ENCODE peak calls at places on chromosomes 12 and 14, in six cellular contexts. L, H, J, A, Q and C are unnamed samples.

GRCh38 chr12:95440401-95440800 is 33.6 kb upstream of the METAP2 start:
- DNase-seq in L (no peak), J (no peak), Q (no peak), A (no peak), H (no peak), C (no peak)

GRCh38 chr14:24312736-24313507 is 1.6 kb downstream of the LTB4R start:
- DNase-seq in L (no peak), J (no peak), H (no peak), Q (no peak), A (no peak), C (no peak)

GRCh38 chr12:89160716-89161123 is 191.6 kb downstream of the DUSP6 start:
- DNase-seq in Q (no peak), H (no peak), A (peak; percentile 8), L (peak; percentile 40), J (no peak), C (peak; percentile 88)

GRCh38 chr14:71242237-71242748 is 335.0 kb downstream of the PCNX1 start:
- DNase-seq in Q (no peak), L (no peak), A (peak; percentile 34), H (no peak), J (no peak), C (peak; percentile 89)

GRCh38 chr14:76293923-76294322 is 82.0 kb upstream of the ESRRB start:
- DNase-seq in L (no peak), H (no peak), Q (peak; percentile 26), J (no peak), A (no peak), C (no peak)

GRCh38 chr14:22836301-22837058 is at the start of gene MMP14:
- DNase-seq in H (peak; percentile 59), Q (peak; percentile 67), J (peak; percentile 48), A (no peak), L (no peak), C (peak; percentile 79)

GRCh38 chr14:24398943-24399801 is at the start of gene NYNRIN:
- DNase-seq in Q (peak; percentile 67), L (no peak), H (peak; percentile 73), A (peak; percentile 67), J (peak; percentile 84), C (no peak)

GRCh38 chr14:69313176-69313575 is 53.2 kb downstream of the GALNT16 start:
- DNase-seq in H (peak; percentile 16), Q (no peak), J (no peak), L (no peak), A (no peak), C (no peak)

GRCh38 chr12:104825408-104825807 is 132.7 kb downstream of the SLC41A2 start:
- DNase-seq in J (peak; percentile 6), L (no peak), A (peak; percentile 17), Q (no peak), H (peak; percentile 35), C (no peak)

GRCh38 chr14:22768947-22769346 is 2.5 kb downstream of the OXA1L start:
- DNase-seq in J (no peak), Q (no peak), H (no peak), A (no peak), L (no peak), C (no peak)

GRCh38 chr12:1933342-1933992 is 15.0 kb upstream of the CACNA2D4 start:
- DNase-seq in A (no peak), H (peak; percentile 47), Q (no peak), L (no peak), J (peak; percentile 39), C (no peak)

GRCh38 chr14:86527312-86527711 is 997.4 kb downstream of the FLRT2 start:
- DNase-seq in L (no peak), Q (no peak), A (no peak), J (no peak), H (no peak), C (no peak)

DNA sequence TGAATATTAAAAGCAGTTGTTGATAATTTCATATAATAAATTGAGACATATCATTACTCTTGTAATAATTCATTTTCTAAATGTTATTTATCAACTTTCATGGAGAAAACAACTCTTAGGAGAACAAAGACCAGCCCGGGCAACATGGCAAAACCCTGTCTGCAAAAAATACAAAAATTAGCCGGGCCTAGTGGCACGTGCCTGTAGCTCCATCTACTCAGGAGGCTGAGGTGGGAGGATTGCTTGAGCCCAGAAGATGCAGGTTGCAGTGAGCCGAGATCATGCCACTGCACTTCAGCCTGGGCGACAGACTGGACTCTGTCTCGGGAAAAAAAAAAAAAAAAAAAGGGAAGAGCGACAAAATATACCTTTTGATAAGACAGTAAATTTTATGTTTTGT is 21.2 kb downstream of the SLC35E3 start:
- DNase-seq in J (no peak), A (no peak), H (no peak), Q (no peak), L (no peak), C (no peak)
- TF ChIP-seq CTCF in J (no peak), A (no peak), H (no peak), Q (no peak), L (no peak), C (no peak)

GRCh38 chr14:36521598-36522345 is 1.7 kb upstream of the NKX2-1 start:
- DNase-seq in J (peak; percentile 77), L (no peak), H (peak; percentile 75), A (no peak), Q (no peak), C (no peak)

GRCh38 chr14:36518586-36519430 is 1.2 kb downstream of the NKX2-1 start:
- DNase-seq in A (no peak), L (no peak), J (peak; percentile 60), H (no peak), Q (no peak), C (no peak)

GRCh38 chr14:36519431-36520321 is at the start of gene NKX2-1:
- DNase-seq in H (peak; percentile 81), J (peak; percentile 61), Q (no peak), L (no peak), A (no peak), C (no peak)

GRCh38 chr14:36522347-36522971 is 2.4 kb upstream of the NKX2-1 start:
- DNase-seq in A (no peak), L (no peak), Q (no peak), J (peak; percentile 54), H (peak; percentile 67), C (no peak)

GRCh38 chr14:36520601-36521525 is 831 bp upstream of the NKX2-1 start:
- DNase-seq in H (peak; percentile 74), A (no peak), Q (no peak), L (no peak), J (peak; percentile 84), C (peak; percentile 5)
- TF ChIP-seq CTCF in H (peak; percentile 48), A (peak; percentile 36), Q (no peak), L (no peak), J (peak; percentile 53), C (peak; percentile 55)

GRCh38 chr12:132922676-132923075 is 33.4 kb downstream of the ZNF605 start:
- DNase-seq in J (no peak), A (no peak), L (no peak), Q (no peak), H (no peak), C (no peak)

GRCh38 chr12:132923356-132923909 is 32.7 kb downstream of the ZNF605 start:
- DNase-seq in A (no peak), H (no peak), J (no peak), Q (no peak), L (no peak), C (no peak)

GRCh38 chr12:132924356-132924755 is 31.8 kb downstream of the ZNF605 start:
- DNase-seq in J (no peak), A (no peak), Q (no peak), H (no peak), L (no peak), C (no peak)

GRCh38 chr12:132918680-132919079 is 31.3 kb upstream of the CHFR start:
- DNase-seq in J (no peak), L (no peak), H (no peak), A (no peak), Q (no peak), C (no peak)

DNA sequence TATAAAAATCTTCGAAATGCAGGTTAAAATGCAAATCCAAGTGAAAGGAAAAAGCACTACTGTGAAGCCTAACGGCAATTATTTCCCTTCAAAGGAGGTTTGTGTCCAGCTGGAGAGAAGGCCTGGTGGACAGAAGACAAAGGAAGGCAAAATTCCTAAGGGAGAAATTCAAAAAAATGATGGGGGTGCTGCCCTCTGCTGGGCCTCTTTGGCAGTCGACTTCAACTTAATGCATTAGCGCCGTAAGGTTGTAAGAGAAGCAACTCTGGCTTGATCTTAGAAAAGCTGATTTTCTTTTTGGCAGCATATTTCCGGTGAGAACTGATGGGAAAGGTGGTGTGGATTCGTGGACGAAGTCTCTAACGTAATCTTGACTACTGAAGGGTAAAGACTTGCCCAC is 34.3 kb upstream of the CHFR start:
- DNase-seq in Q (no peak), A (peak; percentile 17), L (no peak), J (no peak), H (no peak), C (no peak)
- TF ChIP-seq CTCF in Q (no peak), A (peak; percentile 35), L (no peak), J (peak; percentile 34), H (peak; percentile 61), C (peak; percentile 37)

GRCh38 chr14:99749763-99750715 is 43.2 kb upstream of the EML1 start:
- DNase-seq in H (no peak), A (peak; percentile 51), L (no peak), J (no peak), Q (no peak), C (no peak)
- TF ChIP-seq CTCF in H (no peak), A (peak; percentile 31), L (no peak), J (no peak), Q (no peak), C (no peak)

GRCh38 chr12:132439333-132439904 is 50.5 kb upstream of the FBRSL1 start:
- DNase-seq in Q (peak; percentile 24), A (no peak), J (no peak), L (no peak), H (no peak), C (no peak)
- TF ChIP-seq CTCF in Q (no peak), A (no peak), J (no peak), L (no peak), H (no peak), C (no peak)

GRCh38 chr14:101855958-101856357 is 94.4 kb downstream of the PPP2R5C start:
- DNase-seq in Q (no peak), H (no peak), L (no peak), A (no peak), J (no peak), C (no peak)
- TF ChIP-seq CTCF in Q (no peak), H (no peak), L (no peak), A (no peak), J (no peak), C (no peak)